ENCODE peak calls at places on chromosomes 5 and 9, in six cellular contexts. One of them, this sample, is unnamed.

GRCh38 chr9:122498883-122499288 is 11.7 kb upstream of the OR1J2 start:
- DNase-seq in astrocyte of the spinal cord: peak
- DNase-seq in prostate gland: peak
- DNase-seq in suprapubic skin: no peak
- DNase-seq in ovary: no peak
- DNase-seq in A549: peak
- DNase-seq in this sample: peak

GRCh38 chr9:126055386-126055785 is 271.2 kb upstream of the MVB12B start:
- DNase-seq in prostate gland: no peak
- DNase-seq in ovary: no peak
- DNase-seq in suprapubic skin: no peak
- DNase-seq in astrocyte of the spinal cord: peak
- DNase-seq in A549: no peak
- DNase-seq in this sample: no peak

GRCh38 chr5:147560982-147561381 is 51.1 kb upstream of the DPYSL3 start:
- DNase-seq in A549: no peak
- DNase-seq in astrocyte of the spinal cord: peak
- DNase-seq in prostate gland: no peak
- DNase-seq in suprapubic skin: no peak
- DNase-seq in ovary: no peak
- DNase-seq in this sample: no peak

GRCh38 chr9:109166771-109167601 is at the start of gene FRRS1L:
- DNase-seq in ovary: peak
- DNase-seq in suprapubic skin: no peak
- DNase-seq in astrocyte of the spinal cord: no peak
- DNase-seq in A549: no peak
- DNase-seq in prostate gland: no peak
- DNase-seq in this sample: no peak

GRCh38 chr9:124082622-124083021 is 71.1 kb downstream of the LHX2 start:
- DNase-seq in A549: no peak
- DNase-seq in astrocyte of the spinal cord: no peak
- DNase-seq in prostate gland: no peak
- DNase-seq in suprapubic skin: no peak
- DNase-seq in ovary: no peak
- DNase-seq in this sample: no peak

GRCh38 chr9:126361810-126362238 is 35.2 kb downstream of the MVB12B start:
- DNase-seq in astrocyte of the spinal cord: no peak
- DNase-seq in prostate gland: no peak
- DNase-seq in suprapubic skin: no peak
- DNase-seq in ovary: no peak
- DNase-seq in A549: no peak
- DNase-seq in this sample: no peak

GRCh38 chr9:109143881-109144562 is 23.0 kb downstream of the FRRS1L start:
- DNase-seq in astrocyte of the spinal cord: peak
- DNase-seq in suprapubic skin: no peak
- DNase-seq in A549: peak
- DNase-seq in prostate gland: no peak
- DNase-seq in ovary: no peak
- DNase-seq in this sample: peak

GRCh38 chr5:6637590-6637989 is 4.3 kb downstream of the SRD5A1 start:
- DNase-seq in ovary: no peak
- DNase-seq in prostate gland: no peak
- DNase-seq in A549: no peak
- DNase-seq in astrocyte of the spinal cord: no peak
- DNase-seq in suprapubic skin: no peak
- DNase-seq in this sample: no peak

GRCh38 chr5:131977212-131977604 is 31.7 kb upstream of the MEIKIN start:
- DNase-seq in prostate gland: no peak
- DNase-seq in A549: no peak
- DNase-seq in astrocyte of the spinal cord: no peak
- DNase-seq in suprapubic skin: peak
- DNase-seq in ovary: no peak
- DNase-seq in this sample: no peak

GRCh38 chr5:39024884-39025283 is 49.3 kb downstream of the RICTOR start:
- DNase-seq in ovary: no peak
- DNase-seq in astrocyte of the spinal cord: no peak
- DNase-seq in suprapubic skin: no peak
- DNase-seq in A549: no peak
- DNase-seq in prostate gland: no peak
- DNase-seq in this sample: peak

GRCh38 chr5:26569929-26570258 is 468.5 kb downstream of the CDH9 start:
- DNase-seq in ovary: no peak
- DNase-seq in A549: no peak
- DNase-seq in prostate gland: no peak
- DNase-seq in astrocyte of the spinal cord: no peak
- DNase-seq in suprapubic skin: no peak
- DNase-seq in this sample: no peak

GRCh38 chr9:22084336-22085035 is 75.4 kb upstream of the CDKN2B start:
- DNase-seq in prostate gland: no peak
- DNase-seq in A549: no peak
- DNase-seq in astrocyte of the spinal cord: peak
- DNase-seq in suprapubic skin: no peak
- DNase-seq in ovary: no peak
- DNase-seq in this sample: peak

GRCh38 chr5:74766348-74766886 is 500 bp downstream of the GFM2 start:
- DNase-seq in astrocyte of the spinal cord: peak
- DNase-seq in suprapubic skin: no peak
- DNase-seq in prostate gland: peak
- DNase-seq in ovary: no peak
- DNase-seq in A549: peak
- DNase-seq in this sample: peak

GRCh38 chr5:157485811-157486739 is 26.1 kb downstream of the NIPAL4 start:
- DNase-seq in A549: no peak
- DNase-seq in astrocyte of the spinal cord: no peak
- DNase-seq in suprapubic skin: no peak
- DNase-seq in ovary: no peak
- DNase-seq in prostate gland: no peak
- DNase-seq in this sample: no peak

GRCh38 chr9:3760031-3760430 is 234.2 kb upstream of the RFX3 start:
- DNase-seq in astrocyte of the spinal cord: no peak
- DNase-seq in ovary: no peak
- DNase-seq in suprapubic skin: no peak
- DNase-seq in A549: no peak
- DNase-seq in prostate gland: peak
- DNase-seq in this sample: peak

GRCh38 chr5:4989121-4989520 is 151.0 kb upstream of the ADAMTS16 start:
- DNase-seq in astrocyte of the spinal cord: no peak
- DNase-seq in A549: no peak
- DNase-seq in prostate gland: no peak
- DNase-seq in suprapubic skin: no peak
- DNase-seq in ovary: no peak
- DNase-seq in this sample: no peak

GRCh38 chr5:1519631-1520141 is 4.1 kb downstream of the LPCAT1 start:
- DNase-seq in ovary: peak
- DNase-seq in A549: no peak
- DNase-seq in astrocyte of the spinal cord: no peak
- DNase-seq in prostate gland: no peak
- DNase-seq in suprapubic skin: peak
- DNase-seq in this sample: no peak

GRCh38 chr5:68803881-68804319 is 289.9 kb upstream of the SLC30A5 start:
- DNase-seq in ovary: no peak
- DNase-seq in astrocyte of the spinal cord: no peak
- DNase-seq in suprapubic skin: no peak
- DNase-seq in A549: no peak
- DNase-seq in prostate gland: no peak
- DNase-seq in this sample: no peak

GRCh38 chr9:133718533-133719315 is 19.4 kb downstream of the SARDH start:
- DNase-seq in suprapubic skin: peak
- DNase-seq in ovary: peak
- DNase-seq in A549: no peak
- DNase-seq in astrocyte of the spinal cord: no peak
- DNase-seq in prostate gland: no peak
- DNase-seq in this sample: no peak

GRCh38 chr5:113331201-113331551 is 103.6 kb downstream of the TSSK1B start:
- DNase-seq in prostate gland: no peak
- DNase-seq in astrocyte of the spinal cord: no peak
- DNase-seq in ovary: no peak
- DNase-seq in suprapubic skin: no peak
- DNase-seq in A549: no peak
- DNase-seq in this sample: peak

GRCh38 chr9:87267251-87267679 is 230.4 kb upstream of the DAPK1 start:
- DNase-seq in A549: no peak
- DNase-seq in astrocyte of the spinal cord: no peak
- DNase-seq in suprapubic skin: no peak
- DNase-seq in ovary: no peak
- DNase-seq in prostate gland: no peak
- DNase-seq in this sample: no peak

GRCh38 chr5:169547508-169547907 is 36.1 kb upstream of the SPDL1 start:
- DNase-seq in prostate gland: no peak
- DNase-seq in astrocyte of the spinal cord: no peak
- DNase-seq in A549: no peak
- DNase-seq in suprapubic skin: no peak
- DNase-seq in ovary: no peak
- DNase-seq in this sample: no peak

GRCh38 chr5:169549453-169549852 is 34.1 kb upstream of the SPDL1 start:
- DNase-seq in astrocyte of the spinal cord: no peak
- DNase-seq in ovary: no peak
- DNase-seq in A549: no peak
- DNase-seq in prostate gland: no peak
- DNase-seq in suprapubic skin: no peak
- DNase-seq in this sample: no peak

GRCh38 chr5:169550227-169550626 is 33.3 kb upstream of the SPDL1 start:
- DNase-seq in suprapubic skin: no peak
- DNase-seq in ovary: no peak
- DNase-seq in A549: no peak
- DNase-seq in astrocyte of the spinal cord: no peak
- DNase-seq in prostate gland: no peak
- DNase-seq in this sample: no peak

GRCh38 chr5:169546346-169546745 is 37.2 kb upstream of the SPDL1 start:
- DNase-seq in prostate gland: no peak
- DNase-seq in ovary: no peak
- DNase-seq in A549: no peak
- DNase-seq in suprapubic skin: no peak
- DNase-seq in astrocyte of the spinal cord: no peak
- DNase-seq in this sample: no peak

GRCh38 chr5:169548315-169548714 is 35.3 kb upstream of the SPDL1 start:
- DNase-seq in A549: peak
- DNase-seq in ovary: no peak
- DNase-seq in suprapubic skin: no peak
- DNase-seq in prostate gland: peak
- DNase-seq in astrocyte of the spinal cord: peak
- DNase-seq in this sample: peak
- TF ChIP-seq CTCF in A549: peak
- TF ChIP-seq CTCF in ovary: peak
- TF ChIP-seq CTCF in suprapubic skin: peak
- TF ChIP-seq CTCF in prostate gland: peak
- TF ChIP-seq CTCF in astrocyte of the spinal cord: peak
- TF ChIP-seq CTCF in this sample: peak

GRCh38 chr5:3595102-3595961 is at the start of gene IRX1:
- DNase-seq in ovary: no peak
- DNase-seq in A549: no peak
- DNase-seq in astrocyte of the spinal cord: peak
- DNase-seq in suprapubic skin: no peak
- DNase-seq in prostate gland: no peak
- DNase-seq in this sample: no peak

GRCh38 chr5:3596261-3596825 is 711 bp downstream of the IRX1 start:
- DNase-seq in ovary: no peak
- DNase-seq in prostate gland: no peak
- DNase-seq in suprapubic skin: no peak
- DNase-seq in A549: no peak
- DNase-seq in astrocyte of the spinal cord: peak
- DNase-seq in this sample: no peak

GRCh38 chr5:3593771-3594513 is 1.7 kb upstream of the IRX1 start:
- DNase-seq in A549: no peak
- DNase-seq in astrocyte of the spinal cord: peak
- DNase-seq in suprapubic skin: no peak
- DNase-seq in prostate gland: no peak
- DNase-seq in ovary: no peak
- DNase-seq in this sample: no peak

GRCh38 chr5:3592298-3592697 is 3.3 kb upstream of the IRX1 start:
- DNase-seq in A549: no peak
- DNase-seq in suprapubic skin: no peak
- DNase-seq in astrocyte of the spinal cord: no peak
- DNase-seq in prostate gland: no peak
- DNase-seq in ovary: no peak
- DNase-seq in this sample: no peak

GRCh38 chr5:3594514-3595101 is 1.0 kb upstream of the IRX1 start:
- DNase-seq in prostate gland: no peak
- DNase-seq in A549: no peak
- DNase-seq in ovary: no peak
- DNase-seq in astrocyte of the spinal cord: peak
- DNase-seq in suprapubic skin: no peak
- DNase-seq in this sample: no peak
- H3K4me3 ChIP-seq in prostate gland: no peak
- H3K4me3 ChIP-seq in A549: no peak
- H3K4me3 ChIP-seq in ovary: no peak
- H3K4me3 ChIP-seq in astrocyte of the spinal cord: peak
- H3K4me3 ChIP-seq in suprapubic skin: peak
- H3K4me3 ChIP-seq in this sample: no peak

DNA sequence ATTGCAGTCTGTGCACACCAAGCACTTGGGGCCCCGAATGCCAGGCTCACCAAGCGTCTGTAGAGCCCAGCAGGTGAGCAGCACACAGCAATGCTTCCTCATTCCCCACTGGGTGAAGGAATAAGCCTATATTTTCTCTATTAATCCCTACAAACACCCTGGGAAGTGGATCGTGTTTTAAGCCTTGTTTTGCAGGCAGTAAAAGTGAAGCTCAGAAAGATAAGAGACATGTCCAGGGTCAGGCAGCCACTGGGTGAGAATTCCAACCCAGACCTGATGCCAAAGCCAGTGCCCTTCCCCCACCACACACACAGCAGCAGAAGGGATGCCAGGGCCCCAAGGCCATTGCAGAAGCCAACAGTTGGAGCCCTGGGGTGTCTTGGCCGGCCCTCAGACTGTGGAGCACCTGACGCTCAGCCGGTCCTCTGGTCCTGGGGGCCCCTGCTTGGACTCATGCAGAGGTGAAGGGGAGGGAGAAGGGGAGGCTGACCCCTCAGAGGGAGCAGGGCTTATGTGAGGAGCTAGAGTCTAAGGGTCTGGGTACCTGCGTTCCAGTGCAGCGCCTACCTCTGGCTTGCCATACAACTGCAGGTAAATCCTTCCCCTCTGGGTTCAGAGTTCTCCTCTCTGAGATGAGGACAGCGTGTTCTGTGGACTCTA is 26.3 kb upstream of the SYNPO start:
- DNase-seq in prostate gland: no peak
- DNase-seq in ovary: no peak
- DNase-seq in A549: no peak
- DNase-seq in astrocyte of the spinal cord: no peak
- DNase-seq in suprapubic skin: no peak
- DNase-seq in this sample: no peak
- TF ChIP-seq CTCF in prostate gland: no peak
- TF ChIP-seq CTCF in ovary: no peak
- TF ChIP-seq CTCF in A549: no peak
- TF ChIP-seq CTCF in astrocyte of the spinal cord: peak
- TF ChIP-seq CTCF in suprapubic skin: no peak
- TF ChIP-seq CTCF in this sample: peak

DNA sequence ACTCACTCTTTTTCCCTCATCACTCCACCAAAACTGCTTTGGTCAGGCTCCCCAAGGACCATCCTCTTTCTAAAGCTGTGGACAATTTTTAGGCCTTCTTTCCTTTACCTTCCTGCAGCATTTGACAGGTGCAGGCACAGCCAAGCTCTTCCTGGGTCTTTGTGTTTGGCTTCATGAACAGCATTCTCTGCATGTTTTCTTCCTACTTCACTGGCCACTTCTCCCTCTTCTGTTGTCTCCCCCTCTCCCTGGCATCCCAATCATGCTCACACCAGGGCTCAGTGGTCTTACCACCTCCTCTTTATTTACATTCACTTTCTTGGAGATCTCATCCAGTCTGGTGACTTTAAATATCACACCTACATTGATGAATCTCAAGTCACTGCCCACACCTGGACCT is 51.1 kb downstream of the CTNND2 start:
- DNase-seq in suprapubic skin: no peak
- DNase-seq in A549: no peak
- DNase-seq in astrocyte of the spinal cord: no peak
- DNase-seq in ovary: no peak
- DNase-seq in prostate gland: no peak
- DNase-seq in this sample: no peak
- H3K4me3 ChIP-seq in suprapubic skin: no peak
- H3K4me3 ChIP-seq in A549: no peak
- H3K4me3 ChIP-seq in astrocyte of the spinal cord: no peak
- H3K4me3 ChIP-seq in ovary: no peak
- H3K4me3 ChIP-seq in prostate gland: no peak
- H3K4me3 ChIP-seq in this sample: no peak